ENCODE peak calls at places on chromosomes 7 and 10, in five cellular contexts. L is tibial nerve, R is H1, O is SK-N-SH, J is transverse colon. K is an unnamed sample.
A peak's percentile ranks its signal among the peaks of the same experiment; 100 is the strongest.

GRCh38 chr10:4170633-4171314 is 385.8 kb upstream of the KLF6 start:
- DNase-seq in L (no peak), R (no peak), O (no peak), J (no peak), K (no peak)

GRCh38 chr7:155296788-155297516 is 726 bp upstream of the INSIG1 start:
- DNase-seq in L (no peak), R (peak; percentile 70), O (no peak), J (peak; percentile 56), K (peak; percentile 83)

GRCh38 chr10:52442576-52442975 is 128.5 kb downstream of the DKK1 start:
- DNase-seq in L (no peak), R (no peak), O (no peak), J (no peak), K (no peak)

GRCh38 chr7:112789453-112789823 is 755 bp downstream of the TMEM168 start:
- DNase-seq in L (no peak), R (no peak), O (no peak), J (no peak), K (no peak)

GRCh38 chr10:94630017-94630688 is 53.4 kb upstream of the CYP2C18 start:
- DNase-seq in L (no peak), R (no peak), O (peak; percentile 23), J (no peak), K (no peak)

GRCh38 chr7:90298145-90299038 is 22.7 kb downstream of the FAM237B start:
- DNase-seq in L (no peak), R (no peak), O (peak; percentile 30), J (no peak), K (no peak)

GRCh38 chr7:154912921-154913644 is 89.8 kb downstream of the PAXIP1 start:
- DNase-seq in L (no peak), R (no peak), O (peak; percentile 32), J (no peak), K (no peak)

GRCh38 chr7:134031835-134032617 is 95.1 kb upstream of the LRGUK start:
- DNase-seq in L (no peak), R (no peak), O (no peak), J (no peak), K (no peak)

GRCh38 chr10:47367646-47368045 is 16.4 kb downstream of the ZNF488 start:
- DNase-seq in L (no peak), R (no peak), O (no peak), J (no peak), K (no peak)

GRCh38 chr10:108789911-108790310 is 1133.4 kb downstream of the XPNPEP1 start:
- DNase-seq in L (no peak), R (no peak), O (no peak), J (no peak), K (no peak)

GRCh38 chr7:12315049-12315448 is 88.6 kb downstream of the VWDE start:
- DNase-seq in L (no peak), R (no peak), O (no peak), J (no peak), K (no peak)

GRCh38 chr10:33875924-33876323 is 541.5 kb upstream of the NRP1 start:
- DNase-seq in L (no peak), R (no peak), O (no peak), J (no peak), K (no peak)

GRCh38 chr10:13382759-13383753 is 35.0 kb upstream of the SEPHS1 start:
- DNase-seq in L (no peak), R (no peak), O (no peak), J (peak; percentile 89), K (peak; percentile 12)

GRCh38 chr7:123573896-123574467 is 16.4 kb upstream of the NDUFA5 start:
- DNase-seq in L (no peak), R (no peak), O (no peak), J (no peak), K (no peak)

GRCh38 chr7:72028267-72028666 is 383.9 kb downstream of the CALN1 start:
- DNase-seq in L (no peak), R (no peak), O (no peak), J (no peak), K (no peak)

GRCh38 chr10:8242295-8242872 is 187.9 kb downstream of the GATA3 start:
- DNase-seq in L (no peak), R (no peak), O (no peak), J (no peak), K (no peak)

GRCh38 chr7:149872419-149873073 is 1.2 kb upstream of the ATP6V0E2 start:
- DNase-seq in L (peak; percentile 76), R (peak; percentile 55), O (peak; percentile 96), J (peak; percentile 77), K (peak; percentile 96)

GRCh38 chr10:15589109-15589508 is 130.6 kb downstream of the ITGA8 start:
- DNase-seq in L (no peak), R (no peak), O (no peak), J (no peak), K (no peak)

GRCh38 chr7:47682874-47683273 is 101.0 kb upstream of the TNS3 start:
- DNase-seq in L (no peak), R (no peak), O (no peak), J (no peak), K (no peak)

GRCh38 chr10:86646532-86646931 is 7.8 kb upstream of the OPN4 start:
- DNase-seq in L (no peak), R (peak; percentile 41), O (peak; percentile 17), J (no peak), K (no peak)

GRCh38 chr10:52071814-52072213 is 242.3 kb upstream of the DKK1 start:
- DNase-seq in L (no peak), R (no peak), O (no peak), J (no peak), K (no peak)

GRCh38 chr7:135789956-135790355 is 41.3 kb upstream of the FAM180A start:
- DNase-seq in L (no peak), R (no peak), O (no peak), J (no peak), K (no peak)

GRCh38 chr10:33193867-33194521 is 140.5 kb downstream of the NRP1 start:
- DNase-seq in L (peak; percentile 71), R (no peak), O (no peak), J (peak; percentile 17), K (no peak)

GRCh38 chr10:76779821-76780281 is 857.8 kb downstream of the KCNMA1 start:
- DNase-seq in L (no peak), R (peak; percentile 50), O (peak; percentile 49), J (no peak), K (no peak)

GRCh38 chr10:66365686-66366085 is 560.1 kb upstream of the LRRTM3 start:
- DNase-seq in L (no peak), R (no peak), O (no peak), J (no peak), K (no peak)

GRCh38 chr7:134632937-134633540 is 13.6 kb upstream of the BPGM start:
- DNase-seq in L (no peak), R (no peak), O (peak; percentile 34), J (no peak), K (no peak)

GRCh38 chr7:156906281-156906680 is 13.3 kb upstream of the LMBR1 start:
- DNase-seq in L (no peak), R (no peak), O (no peak), J (no peak), K (no peak)

DNA sequence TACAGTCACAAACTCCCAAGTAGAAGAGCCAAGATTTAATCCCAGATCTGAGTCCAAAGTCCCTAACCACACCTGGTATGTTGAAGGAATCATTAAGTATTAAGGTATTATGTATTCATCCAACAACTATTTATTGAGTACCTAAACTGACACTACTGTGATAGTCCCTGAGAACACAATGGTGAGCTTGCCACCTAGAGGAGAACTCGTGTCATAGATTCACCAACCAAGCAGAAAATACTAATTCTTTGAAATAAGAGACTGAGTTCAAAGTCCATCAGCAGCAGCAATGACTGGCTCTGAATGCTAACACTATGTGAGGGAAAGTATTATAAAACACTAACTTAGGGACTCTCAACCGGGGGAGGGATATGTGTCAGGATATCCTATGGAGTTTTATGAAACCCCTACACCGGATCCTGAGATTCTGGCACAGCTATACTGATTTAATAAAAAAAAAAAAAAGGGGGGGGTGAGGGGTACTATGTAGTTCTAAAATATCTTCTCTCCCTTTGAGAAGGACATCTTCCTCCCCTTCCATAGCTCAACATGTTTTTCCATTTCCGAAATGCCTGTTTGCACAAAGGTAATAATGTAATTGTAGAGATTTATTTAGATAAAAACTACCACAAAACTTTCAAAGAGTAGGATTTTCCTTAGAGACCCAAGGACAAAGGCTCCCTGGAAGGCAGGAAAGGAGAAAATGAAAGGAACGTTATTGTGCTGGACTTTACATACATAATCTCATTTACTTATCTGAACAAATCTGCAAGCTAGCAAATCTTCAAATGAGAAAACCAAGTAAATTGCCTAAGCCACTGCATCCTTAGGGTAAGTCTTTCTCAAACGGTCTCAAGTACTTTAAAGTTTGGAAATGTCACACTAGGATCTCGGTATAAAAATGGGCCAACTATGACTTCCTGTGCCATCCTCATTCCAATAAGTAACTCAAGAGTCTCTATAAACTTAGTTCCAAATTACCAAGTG is 1.5 kb downstream of the NCOA4 start:
- DNase-seq in L (peak; percentile 18), R (no peak), O (peak; percentile 62), J (peak; percentile 33), K (no peak)
- H3K4me1 ChIP-seq in L (peaks cover 4% of the 10 kb centered on the region), R (peaks cover 3% of the 10 kb centered on the region), O (peaks cover 5% of the 10 kb centered on the region), J (peaks cover 52% of the 10 kb centered on the region), K (peaks cover 59% of the 10 kb centered on the region)

GRCh38 chr7:132002343-132002968 is 446.0 kb upstream of the PODXL start:
- DNase-seq in L (no peak), R (no peak), O (no peak), J (no peak), K (no peak)

GRCh38 chr7:132001166-132001565 is 444.7 kb upstream of the PODXL start:
- DNase-seq in L (no peak), R (no peak), O (no peak), J (no peak), K (no peak)

GRCh38 chr7:131999193-131999592 is 442.8 kb upstream of the PODXL start:
- DNase-seq in L (no peak), R (no peak), O (no peak), J (no peak), K (no peak)

GRCh38 chr7:132009778-132010177 is 453.4 kb upstream of the PODXL start:
- DNase-seq in L (no peak), R (no peak), O (no peak), J (no peak), K (no peak)

DNA sequence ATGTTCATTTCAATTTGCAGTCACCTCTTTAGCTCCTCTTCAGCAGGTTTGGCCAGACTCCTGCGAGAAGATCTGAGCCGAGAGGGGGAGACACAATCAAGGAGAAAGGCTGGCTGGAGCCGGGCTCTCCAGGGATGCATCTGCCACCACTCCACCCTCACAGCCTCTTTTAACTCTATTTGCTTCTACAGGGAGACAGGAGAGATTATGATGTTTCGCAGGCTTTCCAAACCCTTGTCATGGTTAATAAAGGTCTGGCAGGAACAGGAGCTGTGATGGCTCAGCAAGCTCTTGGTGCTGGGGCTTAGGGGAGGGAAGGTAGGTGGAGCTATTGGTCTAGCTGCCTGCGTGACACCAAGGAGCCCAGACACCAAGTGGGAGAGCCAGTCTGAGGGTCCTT is 448.1 kb upstream of the PODXL start:
- DNase-seq in L (no peak), R (no peak), O (no peak), J (no peak), K (no peak)
- TF ChIP-seq CTCF in L (no peak), R (peak; percentile 4), O (peak; percentile 66), J (no peak), K (no peak)

GRCh38 chr10:75461672-75462649 is 30.5 kb downstream of the LRMDA start:
- DNase-seq in L (no peak), R (peak; percentile 60), O (no peak), J (no peak), K (no peak)
- TF ChIP-seq EP300 in L (no peak), R (no peak), O (no peak), J (no peak), K (no peak)

DNA sequence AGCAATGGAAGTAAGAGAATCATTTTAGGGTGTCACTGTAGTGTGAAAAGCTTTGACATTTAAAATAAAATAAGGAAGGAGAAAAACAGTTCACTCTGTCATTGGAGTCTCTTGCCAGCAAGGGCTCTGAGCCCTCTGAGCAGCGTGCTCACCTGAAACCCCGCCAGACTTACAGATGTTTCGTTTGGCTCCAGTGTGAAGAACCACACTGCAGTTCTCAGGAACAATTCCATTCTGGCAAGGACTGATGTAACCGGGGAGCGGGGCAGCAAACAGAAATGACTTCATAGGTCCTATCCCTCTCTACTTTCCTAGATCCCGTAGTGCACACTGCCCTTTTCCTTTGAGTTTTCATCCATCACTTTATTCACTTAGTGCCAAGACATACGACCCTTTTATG is 164.3 kb downstream of the CELF2 start:
- DNase-seq in L (peak; percentile 61), R (no peak), O (no peak), J (no peak), K (peak; percentile 87)
- H3K4me1 ChIP-seq in L (no peaks in the 10 kb centered on the region), R (peaks cover 8% of the 10 kb centered on the region), O (no peaks in the 10 kb centered on the region), J (no peaks in the 10 kb centered on the region), K (peaks cover 17% of the 10 kb centered on the region)

K was measured in sigmoid colon.